ENCODE peak calls at places on chromosomes 13 and 19, in five cellular contexts. X is foreskin fibroblast, R is cardiac muscle cell, V is uterus, L is bronchial epithelial cell. P is an unnamed sample.

GRCh38 chr13:24500977-24501376 is 11.6 kb downstream of the PARP4 start:
- DNase-seq in X (peak), R (peak), V (no peak), L (peak), P (no peak)

GRCh38 chr13:27833206-27833605 is 40.9 kb downstream of the GSX1 start:
- DNase-seq in X (no peak), R (no peak), V (no peak), L (no peak), P (no peak)

GRCh38 chr19:11693505-11694499 is 44.9 kb downstream of the ZNF823 start:
- DNase-seq in X (peak), R (peak), V (no peak), L (peak), P (no peak)

GRCh38 chr19:44644391-44645016 is 794 bp downstream of the PVR start:
- DNase-seq in X (peak), R (no peak), V (no peak), L (peak), P (no peak)

GRCh38 chr19:43467730-43468129 is 2.3 kb upstream of the LYPD3 start:
- DNase-seq in X (peak), R (peak), V (no peak), L (peak), P (no peak)

GRCh38 chr13:44506719-44507118 is 69.4 kb downstream of the TSC22D1 start:
- DNase-seq in X (no peak), R (no peak), V (no peak), L (no peak), P (no peak)

GRCh38 chr13:42405665-42406390 is 133.9 kb downstream of the AKAP11 start:
- DNase-seq in X (peak), R (peak), V (no peak), L (peak), P (no peak)

GRCh38 chr19:5006821-5007220 is 37.9 kb downstream of the KDM4B start:
- DNase-seq in X (no peak), R (no peak), V (no peak), L (no peak), P (no peak)

GRCh38 chr13:113057084-113057483 is 48.5 kb upstream of the F7 start:
- DNase-seq in X (no peak), R (no peak), V (no peak), L (no peak), P (no peak)

GRCh38 chr19:14410054-14410774 is 8.9 kb downstream of the DDX39A start:
- DNase-seq in X (no peak), R (no peak), V (no peak), L (no peak), P (no peak)

GRCh38 chr13:48891586-48891985 is 84.1 kb upstream of the FNDC3A start:
- DNase-seq in X (peak), R (peak), V (no peak), L (peak), P (no peak)

GRCh38 chr19:45798995-45799517 is 6.4 kb upstream of the DMWD start:
- DNase-seq in X (peak), R (peak), V (peak), L (peak), P (no peak)

GRCh38 chr13:80249906-80250513 is 90.9 kb downstream of the SPRY2 start:
- DNase-seq in X (peak), R (no peak), V (no peak), L (no peak), P (no peak)

GRCh38 chr13:59691501-59692066 is 472.1 kb downstream of the DIAPH3 start:
- DNase-seq in X (peak), R (no peak), V (no peak), L (no peak), P (no peak)

GRCh38 chr13:108961542-108962125 is 332.2 kb downstream of the MYO16 start:
- DNase-seq in X (peak), R (peak), V (no peak), L (peak), P (no peak)

GRCh38 chr13:49098198-49098597 is 121.9 kb upstream of the MLNR start:
- DNase-seq in X (peak), R (peak), V (peak), L (peak), P (no peak)

GRCh38 chr13:105982219-105982618 is 553.2 kb downstream of the EFNB2 start:
- DNase-seq in X (no peak), R (no peak), V (no peak), L (no peak), P (no peak)

GRCh38 chr19:41299755-41300089 is 10.2 kb upstream of the CCDC97 start:
- DNase-seq in X (peak), R (peak), V (peak), L (no peak), P (peak)

GRCh38 chr13:109271991-109272454 is 514.4 kb downstream of the IRS2 start:
- DNase-seq in X (no peak), R (no peak), V (no peak), L (no peak), P (no peak)

GRCh38 chr19:49861127-49861526 is 6.2 kb downstream of the PNKP start:
- DNase-seq in X (peak), R (peak), V (peak), L (no peak), P (peak)

GRCh38 chr19:12365372-12366162 is at the start of gene ZNF442:
- DNase-seq in X (peak), R (peak), V (peak), L (peak), P (peak)

GRCh38 chr13:79241697-79242096 is 164.4 kb downstream of the RBM26 start:
- DNase-seq in X (no peak), R (no peak), V (no peak), L (no peak), P (no peak)

GRCh38 chr19:32303193-32303592 is 42.2 kb upstream of the ZNF507 start:
- DNase-seq in X (no peak), R (no peak), V (no peak), L (no peak), P (no peak)

GRCh38 chr13:93951153-93951552 is 528.3 kb downstream of the DCT start:
- DNase-seq in X (peak), R (peak), V (no peak), L (peak), P (no peak)
- TF ChIP-seq CTCF in X (peak), R (peak), V (no peak), L (no peak), P (no peak)

GRCh38 chr13:25980255-25980654 is 71.6 kb downstream of the SHISA2 start:
- DNase-seq in X (no peak), R (peak), V (no peak), L (no peak), P (no peak)
- TF ChIP-seq CTCF in X (peak), R (peak), V (no peak), L (no peak), P (no peak)

DNA sequence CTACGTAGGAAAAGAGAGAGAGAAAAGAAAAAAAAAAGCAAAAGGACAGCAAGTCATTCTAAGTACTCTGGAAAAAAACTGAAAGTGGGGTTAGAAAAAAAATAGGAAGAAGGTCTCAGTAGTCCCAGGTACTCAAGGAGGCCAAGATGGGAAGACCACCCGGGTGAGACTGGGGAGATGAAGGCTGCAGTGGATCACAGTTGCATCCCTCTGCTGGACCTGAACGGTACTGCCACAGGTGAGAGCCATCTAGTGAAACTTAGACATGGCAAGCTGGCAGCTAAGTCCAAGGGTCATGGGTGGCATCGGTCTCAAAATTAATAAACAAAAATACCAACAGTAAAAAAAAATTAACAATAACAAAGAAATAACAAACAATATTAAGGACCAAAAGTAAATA is 41.0 kb upstream of the ZNF91 start:
- DNase-seq in X (no peak), R (no peak), V (no peak), L (no peak), P (no peak)
- TF ChIP-seq CTCF in X (peak), R (peak), V (no peak), L (peak), P (no peak)

DNA sequence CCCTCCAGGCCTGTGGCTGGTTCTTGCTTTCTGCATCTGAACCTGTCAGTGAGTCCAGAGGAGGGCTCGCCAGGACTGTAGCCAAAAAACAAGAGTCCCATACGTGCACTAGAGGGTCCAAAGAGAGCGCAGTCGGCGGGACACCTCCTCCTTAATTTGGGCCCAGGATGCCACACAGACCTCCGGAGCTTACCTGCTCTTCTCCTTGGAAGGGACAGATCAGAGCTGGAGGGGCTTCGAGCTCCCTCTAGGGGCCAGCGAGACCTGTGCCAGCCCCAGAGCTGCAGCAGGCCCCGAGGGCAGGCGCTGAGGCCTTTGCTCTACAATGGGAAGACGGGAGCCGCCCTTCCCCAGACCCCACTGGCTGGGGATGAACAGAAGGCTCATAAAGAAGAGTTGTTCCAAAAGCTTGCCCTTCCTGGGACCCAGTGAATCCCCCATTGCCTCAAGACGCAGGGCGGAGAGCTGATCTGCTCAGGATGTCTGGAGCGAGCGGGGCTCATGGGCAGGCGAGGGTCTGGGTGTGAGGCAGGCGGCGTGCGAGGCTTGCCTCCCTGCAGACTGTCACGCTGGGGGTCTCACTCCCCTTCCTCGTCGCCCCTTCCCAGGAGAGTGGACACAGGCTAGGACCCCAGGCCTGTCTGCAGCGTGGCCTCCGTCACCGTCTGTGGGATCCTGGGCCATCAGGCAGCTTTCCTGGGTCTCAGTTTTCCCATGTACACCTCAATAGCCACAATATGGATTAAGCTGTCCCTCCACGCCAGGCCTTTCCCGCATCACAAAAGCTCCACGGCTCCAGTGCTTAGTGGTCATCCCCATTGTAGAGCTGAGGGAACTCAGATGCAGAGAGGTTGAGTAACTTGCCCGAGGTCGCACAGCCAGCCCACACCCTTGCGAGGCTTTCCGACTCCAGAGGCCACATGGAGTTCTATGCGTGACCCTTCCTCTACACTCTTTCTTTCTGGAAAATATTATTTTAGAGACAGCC is 46.9 kb upstream of the VSTM2B start:
- DNase-seq in X (no peak), R (no peak), V (no peak), L (no peak), P (no peak)
- TF ChIP-seq CTCF in X (peak), R (peak), V (no peak), L (no peak), P (no peak)

DNA sequence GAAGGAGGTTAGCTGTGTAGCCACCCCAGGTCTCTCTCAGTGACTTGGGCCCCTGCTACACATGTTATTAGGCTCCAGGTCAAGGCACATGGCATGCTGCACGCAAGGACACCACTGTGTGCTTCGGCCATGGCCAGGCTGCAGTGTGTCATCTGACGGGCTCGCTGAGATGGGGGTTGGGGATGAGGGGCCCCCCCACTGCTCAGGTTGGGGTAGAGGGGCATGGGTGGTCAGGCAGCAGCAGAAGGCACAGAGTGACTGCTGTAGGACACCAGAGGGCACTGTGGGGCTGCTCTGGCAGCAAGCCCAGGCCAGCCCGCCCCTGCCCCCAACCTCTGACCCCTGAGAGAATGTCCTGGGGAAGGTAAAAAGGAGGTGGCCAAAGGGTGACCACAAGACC is 32.2 kb upstream of the ISYNA1 start:
- DNase-seq in X (peak), R (no peak), V (no peak), L (no peak), P (no peak)
- TF ChIP-seq CTCF in X (peak), R (peak), V (no peak), L (peak), P (peak)

P was measured in tibial nerve.